ENCODE peak calls at places on chromosomes 11 and 22, in eight cellular contexts. U, H, D, X, R, E, N and L are unnamed samples.

GRCh38 chr11:11860103-11860979 is 18.6 kb downstream of the USP47 start:
- DNase-seq in U (no peak), H (no peak), D (no peak), X (no peak), R (no peak), E (no peak), N (no peak), L (no peak)

GRCh38 chr11:66331542-66332370 is 4.5 kb downstream of the RIN1 start:
- DNase-seq in U (no peak), H (no peak), D (peak; percentile 46), X (no peak), R (peak; percentile 30), E (no peak), N (no peak), L (no peak)

GRCh38 chr11:86632499-86633269 is 39.7 kb downstream of the ME3 start:
- DNase-seq in U (no peak), H (no peak), D (peak; percentile 59), X (no peak), R (no peak), E (no peak), N (no peak), L (no peak)

GRCh38 chr11:117931971-117932370 is 2.8 kb upstream of the TMPRSS13 start:
- DNase-seq in U (peak; percentile 73), H (no peak), D (no peak), X (no peak), R (peak; percentile 39), E (no peak), N (no peak), L (no peak)

GRCh38 chr11:61392991-61393595 is 706 bp downstream of the TMEM216 start:
- DNase-seq in U (peak; percentile 3), H (no peak), D (no peak), X (no peak), R (no peak), E (no peak), N (peak; percentile 45), L (peak; percentile 18)

GRCh38 chr11:95337175-95337957 is 106.4 kb upstream of the SESN3 start:
- DNase-seq in U (peak; percentile 61), H (no peak), D (peak; percentile 79), X (peak; percentile 92), R (peak; percentile 68), E (peak; percentile 62), N (peak; percentile 35), L (peak; percentile 42)

GRCh38 chr11:94171693-94172440 is 43.2 kb downstream of the PANX1 start:
- DNase-seq in U (peak; percentile 67), H (no peak), D (no peak), X (peak; percentile 81), R (peak; percentile 56), E (no peak), N (no peak), L (no peak)

GRCh38 chr22:33917744-33918406 is 2.4 kb downstream of the LARGE1 start:
- DNase-seq in U (no peak), H (no peak), D (no peak), X (no peak), R (no peak), E (no peak), N (no peak), L (peak; percentile 1)

GRCh38 chr11:13076961-13077360 is 67.8 kb downstream of the RASSF10 start:
- DNase-seq in U (no peak), H (no peak), D (no peak), X (peak; percentile 82), R (no peak), E (no peak), N (no peak), L (no peak)

GRCh38 chr22:41267958-41268357 is 18.0 kb downstream of the RANGAP1 start:
- DNase-seq in U (no peak), H (no peak), D (no peak), X (no peak), R (no peak), E (no peak), N (no peak), L (no peak)

GRCh38 chr11:29040489-29040888 is 932.3 kb downstream of the METTL15 start:
- DNase-seq in U (no peak), H (no peak), D (no peak), X (no peak), R (no peak), E (no peak), N (no peak), L (no peak)

GRCh38 chr22:49674479-49674830 is 153.2 kb downstream of the BRD1 start:
- DNase-seq in U (no peak), H (no peak), D (no peak), X (no peak), R (peak; percentile 10), E (no peak), N (no peak), L (no peak)

GRCh38 chr22:30460147-30460546 is 11.7 kb downstream of the SEC14L3 start:
- DNase-seq in U (no peak), H (no peak), D (no peak), X (no peak), R (no peak), E (no peak), N (no peak), L (no peak)

GRCh38 chr11:16924826-16925494 is 89.3 kb downstream of the PLEKHA7 start:
- DNase-seq in U (peak; percentile 97), H (no peak), D (peak; percentile 57), X (no peak), R (peak; percentile 73), E (peak; percentile 23), N (no peak), L (no peak)

GRCh38 chr11:102914238-102915043 is 39.7 kb upstream of the MMP12 start:
- DNase-seq in U (no peak), H (no peak), D (no peak), X (no peak), R (no peak), E (no peak), N (no peak), L (no peak)

GRCh38 chr11:74470526-74470925 is 3.2 kb upstream of the KCNE3 start:
- DNase-seq in U (peak; percentile 31), H (no peak), D (no peak), X (no peak), R (no peak), E (no peak), N (no peak), L (no peak)

DNA sequence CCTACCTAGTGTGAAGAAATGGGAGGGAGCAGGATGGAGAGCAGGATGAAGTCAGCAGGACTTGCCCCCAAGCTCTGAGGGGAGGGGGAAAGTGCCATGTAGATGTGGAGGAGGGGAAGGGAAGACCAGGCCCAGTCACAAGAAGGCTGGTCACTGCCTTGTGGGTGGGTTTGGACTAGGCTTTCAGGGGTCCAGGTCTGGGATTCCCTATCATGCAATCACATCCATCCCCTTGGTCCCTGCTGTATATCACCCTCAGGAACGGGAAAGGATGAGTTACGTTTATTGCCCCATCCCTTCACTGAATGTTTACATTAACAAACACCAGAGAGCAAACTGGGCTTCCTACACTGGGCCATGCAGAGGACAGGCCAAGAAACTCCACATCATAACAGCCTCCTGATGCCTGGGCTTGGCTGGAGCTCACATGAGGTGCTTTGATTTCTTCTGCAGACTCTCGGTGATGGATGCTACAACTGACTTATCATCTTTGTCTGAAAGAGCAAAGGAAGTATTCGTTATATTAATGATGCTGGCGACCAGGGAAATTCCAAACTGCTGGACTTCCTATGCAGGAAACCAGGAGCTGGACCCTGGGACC is 5.6 kb downstream of the TMEM86A start:
- DNase-seq in U (no peak), H (no peak), D (no peak), X (no peak), R (no peak), E (no peak), N (no peak), L (no peak)
- H3K4me1 ChIP-seq in U (peaks cover 30% of the 10 kb centered on the region), H (peaks cover 23% of the 10 kb centered on the region), D (peaks cover 14% of the 10 kb centered on the region), X (peaks cover 42% of the 10 kb centered on the region), R (peaks cover 39% of the 10 kb centered on the region), E (peaks cover 13% of the 10 kb centered on the region), N (peaks cover 16% of the 10 kb centered on the region), L (peaks cover 19% of the 10 kb centered on the region)

GRCh38 chr22:19150482-19151328 is 613 bp upstream of the GSC2 start:
- DNase-seq in U (no peak), H (no peak), D (no peak), X (no peak), R (no peak), E (no peak), N (no peak), L (no peak)

GRCh38 chr22:19149047-19149883 is 827 bp downstream of the GSC2 start:
- DNase-seq in U (peak; percentile 24), H (no peak), D (no peak), X (no peak), R (no peak), E (no peak), N (peak; percentile 40), L (peak; percentile 84)

GRCh38 chr22:19151329-19152191 is 1.5 kb upstream of the GSC2 start:
- DNase-seq in U (no peak), H (no peak), D (no peak), X (no peak), R (no peak), E (no peak), N (no peak), L (no peak)

GRCh38 chr22:19148417-19149046 is 1.6 kb downstream of the GSC2 start:
- DNase-seq in U (no peak), H (no peak), D (no peak), X (no peak), R (no peak), E (no peak), N (no peak), L (no peak)

DNA sequence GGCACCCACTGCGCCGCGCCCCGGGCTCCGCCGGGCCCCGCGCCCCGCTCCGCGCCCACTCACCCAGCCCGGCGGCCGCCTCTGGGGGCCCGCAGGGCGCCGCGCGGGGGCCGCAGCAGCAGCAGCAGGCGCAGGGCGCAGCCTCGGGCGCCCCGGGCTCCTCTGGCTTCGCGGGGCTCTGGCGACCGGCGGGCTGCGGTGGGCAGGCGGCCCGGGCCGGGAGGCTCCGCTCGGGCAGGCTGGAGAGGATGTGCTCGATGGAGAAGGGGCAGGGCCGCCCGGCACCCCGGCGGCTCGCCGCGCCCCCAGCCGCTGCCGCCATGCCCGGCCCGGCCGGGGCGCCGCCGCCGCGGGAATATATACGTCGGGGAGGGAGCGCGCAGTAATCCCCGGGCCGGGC is at the start of gene GSC2:
- DNase-seq in U (no peak), H (no peak), D (no peak), X (no peak), R (no peak), E (no peak), N (no peak), L (no peak)
- H3K4me3 ChIP-seq in U (peak within 1 kb of the TSS; percentile 8), H (peak within 1 kb of the TSS; percentile 20), D (peak within 1 kb of the TSS; percentile 57), X (peak within 1 kb of the TSS; percentile 28), R (peak within 1 kb of the TSS; percentile 36), E (peak within 1 kb of the TSS; percentile 7), N (no peak within 1 kb of the TSS), L (no peak within 1 kb of the TSS)

GRCh38 chr22:19691007-19691720 is 23.1 kb upstream of the SEPTIN5 start:
- DNase-seq in U (no peak), H (no peak), D (no peak), X (no peak), R (no peak), E (no peak), N (no peak), L (no peak)
- H3K27me3 ChIP-seq in U (no peaks in the 10 kb centered on the region), H (no peaks in the 10 kb centered on the region), D (peaks cover 5% of the 10 kb centered on the region), X (no peaks in the 10 kb centered on the region), R (peaks cover 17% of the 10 kb centered on the region), E (no peaks in the 10 kb centered on the region), N (no peaks in the 10 kb centered on the region), L (no peaks in the 10 kb centered on the region)

DNA sequence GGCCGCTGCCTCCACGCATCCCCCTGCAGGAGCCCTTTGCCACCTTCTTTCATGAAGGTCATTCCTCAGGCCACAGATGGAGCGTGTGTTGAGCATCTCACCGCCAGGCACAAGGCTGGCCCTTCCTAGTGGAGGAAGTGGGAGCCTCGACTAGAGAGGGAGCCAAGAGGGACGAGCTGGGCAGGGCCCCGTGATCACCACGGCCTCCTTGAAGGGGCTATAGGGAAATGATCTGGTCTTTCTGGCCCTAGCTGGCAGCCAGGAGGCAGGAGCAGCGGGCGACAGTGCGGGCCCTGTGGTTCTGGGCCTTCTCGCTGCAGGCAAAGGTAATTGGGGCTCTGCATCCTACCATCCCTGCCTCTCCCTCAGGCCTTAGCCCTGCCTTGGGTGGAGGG is 49.1 kb downstream of the PISD start:
- DNase-seq in U (no peak), H (no peak), D (no peak), X (no peak), R (peak; percentile 17), E (no peak), N (no peak), L (no peak)
- H3K4me1 ChIP-seq in U (peaks cover 5% of the 10 kb centered on the region), H (no peaks in the 10 kb centered on the region), D (no peaks in the 10 kb centered on the region), X (peaks cover 29% of the 10 kb centered on the region), R (peaks cover 25% of the 10 kb centered on the region), E (no peaks in the 10 kb centered on the region), N (no peaks in the 10 kb centered on the region), L (no peaks in the 10 kb centered on the region)